ENCODE peak calls at places on chromosomes 1 and 21, in seven cellular contexts. I is CD8-positive, alpha-beta memory T cell; D is kidney; X is GM23248; S is suprapubic skin; F is HCT116; L is mammary epithelial cell. E is an unnamed sample.
A peak's percentile ranks its signal among the peaks of the same experiment; 100 is the strongest.

GRCh38 chr1:30511563-30512252 is 211.7 kb downstream of the MATN1 start:
- DNase-seq in I (no peak), D (no peak), X (peak; percentile 84), S (no peak), F (no peak), L (no peak), E (no peak)

GRCh38 chr1:230581446-230582079 is 60.7 kb upstream of the COG2 start:
- DNase-seq in I (no peak), D (no peak), X (no peak), S (no peak), F (no peak), L (no peak), E (no peak)

GRCh38 chr1:70071597-70071996 is 133.8 kb downstream of the LRRC40 start:
- DNase-seq in I (no peak), D (no peak), X (peak; percentile 65), S (no peak), F (no peak), L (no peak), E (no peak)

GRCh38 chr1:38138498-38139233 is 92.1 kb upstream of the POU3F1 start:
- DNase-seq in I (no peak), D (peak; percentile 93), X (peak; percentile 99), S (no peak), F (peak; percentile 43), L (peak; percentile 90), E (no peak)

GRCh38 chr1:26291433-26291832 is 11.5 kb downstream of the SH3BGRL3 start:
- DNase-seq in I (no peak), D (peak; percentile 67), X (no peak), S (peak; percentile 57), F (no peak), L (no peak), E (no peak)

GRCh38 chr1:22903113-22903512 is 69.6 kb downstream of the LACTBL1 start:
- DNase-seq in I (no peak), D (no peak), X (peak; percentile 85), S (no peak), F (no peak), L (peak; percentile 50), E (no peak)

GRCh38 chr1:47175227-47175934 is 14.5 kb downstream of the PDZK1IP1 start:
- DNase-seq in I (no peak), D (no peak), X (peak; percentile 77), S (no peak), F (peak; percentile 56), L (peak; percentile 67), E (peak; percentile 37)

GRCh38 chr1:245380790-245381535 is 226.2 kb downstream of the KIF26B start:
- DNase-seq in I (no peak), D (no peak), X (peak; percentile 29), S (no peak), F (peak; percentile 6), L (no peak), E (no peak)

GRCh38 chr1:151834239-151834638 is 2.6 kb upstream of the RORC start:
- DNase-seq in I (no peak), D (no peak), X (no peak), S (no peak), F (no peak), L (no peak), E (no peak)

GRCh38 chr21:26964379-26964778 is 2.5 kb downstream of the ADAMTS5 start:
- DNase-seq in I (no peak), D (peak; percentile 90), X (peak; percentile 80), S (peak; percentile 85), F (no peak), L (no peak), E (no peak)

GRCh38 chr1:30974536-30974935 is 66.0 kb upstream of the SDC3 start:
- DNase-seq in I (no peak), D (no peak), X (no peak), S (no peak), F (no peak), L (no peak), E (no peak)

GRCh38 chr21:15742052-15742451 is 12.3 kb downstream of the USP25 start:
- DNase-seq in I (no peak), D (no peak), X (no peak), S (no peak), F (no peak), L (no peak), E (no peak)

GRCh38 chr1:66182551-66183178 is 351.3 kb upstream of the SGIP1 start:
- DNase-seq in I (no peak), D (no peak), X (peak; percentile 77), S (no peak), F (no peak), L (no peak), E (no peak)

GRCh38 chr1:36089393-36090121 is 865 bp downstream of the ADPRS start:
- DNase-seq in I (no peak), D (no peak), X (peak; percentile 79), S (no peak), F (no peak), L (peak; percentile 46), E (no peak)

GRCh38 chr1:70948618-70949017 is 99.0 kb downstream of the PTGER3 start:
- DNase-seq in I (no peak), D (no peak), X (no peak), S (no peak), F (no peak), L (no peak), E (no peak)

GRCh38 chr1:244821134-244821533 is 14.3 kb upstream of the COX20 start:
- DNase-seq in I (no peak), D (no peak), X (no peak), S (no peak), F (no peak), L (peak; percentile 18), E (no peak)

GRCh38 chr1:226974544-226975258 is 34.6 kb downstream of the COQ8A start:
- DNase-seq in I (no peak), D (peak; percentile 77), X (peak; percentile 5), S (no peak), F (no peak), L (no peak), E (no peak)

GRCh38 chr1:119373465-119373864 is 4.9 kb downstream of the HAO2 start:
- DNase-seq in I (no peak), D (no peak), X (peak; percentile 79), S (no peak), F (no peak), L (peak; percentile 81), E (no peak)

GRCh38 chr21:43657355-43658093 is 1.8 kb downstream of the HSF2BP start:
- DNase-seq in I (no peak), D (peak; percentile 79), X (peak; percentile 14), S (peak; percentile 67), F (no peak), L (no peak), E (no peak)

GRCh38 chr21:44791993-44792392 is 9.6 kb downstream of the UBE2G2 start:
- DNase-seq in I (no peak), D (no peak), X (no peak), S (no peak), F (no peak), L (no peak), E (no peak)

GRCh38 chr21:44789880-44790279 is 11.7 kb downstream of the UBE2G2 start:
- DNase-seq in I (no peak), D (no peak), X (peak; percentile 62), S (no peak), F (no peak), L (peak; percentile 21), E (no peak)

GRCh38 chr21:44792653-44793052 is 9.0 kb downstream of the UBE2G2 start:
- DNase-seq in I (no peak), D (no peak), X (no peak), S (no peak), F (no peak), L (no peak), E (no peak)

GRCh38 chr21:44791246-44791645 is 10.4 kb downstream of the UBE2G2 start:
- DNase-seq in I (no peak), D (no peak), X (no peak), S (no peak), F (no peak), L (no peak), E (no peak)

GRCh38 chr21:44790401-44790800 is 11.2 kb downstream of the UBE2G2 start:
- DNase-seq in I (no peak), D (no peak), X (no peak), S (no peak), F (no peak), L (no peak), E (no peak)
- H3K4me1 ChIP-seq in I (peaks cover 8% of the 10 kb centered on the region), D (peaks cover 4% of the 10 kb centered on the region), X (peaks cover 11% of the 10 kb centered on the region), S (peaks cover 10% of the 10 kb centered on the region), F (no peaks in the 10 kb centered on the region), L (peaks cover 15% of the 10 kb centered on the region), E (peaks cover 3% of the 10 kb centered on the region)

DNA sequence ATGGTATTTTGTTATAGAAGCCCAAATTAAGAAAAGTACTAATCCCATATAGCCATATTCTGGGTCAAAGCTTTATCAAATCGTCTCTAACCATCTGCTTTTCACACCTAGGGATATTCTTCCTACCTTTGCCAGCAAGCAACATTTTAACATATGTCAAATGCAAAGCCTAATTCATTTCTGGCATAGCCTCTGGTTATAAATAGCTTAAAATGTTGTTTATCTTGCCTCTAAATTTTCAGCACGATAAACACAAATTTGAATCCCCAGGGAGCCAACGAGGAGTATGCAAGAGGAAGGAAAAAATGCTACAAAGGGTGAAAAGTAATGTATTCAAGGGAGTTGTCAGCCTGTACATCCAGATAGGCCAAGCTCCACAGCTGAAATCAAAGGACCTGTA is 357.2 kb downstream of the KCNH1 start:
- DNase-seq in I (no peak), D (no peak), X (no peak), S (no peak), F (no peak), L (no peak), E (no peak)
- H3K4me3 ChIP-seq in I (no peak overlapping the region), D (no peak overlapping the region), X (no peak overlapping the region), S (no peak overlapping the region), F (no peak overlapping the region), L (no peak overlapping the region), E (no peak overlapping the region)

GRCh38 chr1:165841582-165842362 is 14.4 kb downstream of the UCK2 start:
- DNase-seq in I (no peak), D (no peak), X (peak; percentile 54), S (no peak), F (no peak), L (peak; percentile 31), E (no peak)
- H3K4me1 ChIP-seq in I (peaks cover 13% of the 10 kb centered on the region), D (no peaks in the 10 kb centered on the region), X (peaks cover 25% of the 10 kb centered on the region), S (peaks cover 7% of the 10 kb centered on the region), F (peaks cover 41% of the 10 kb centered on the region), L (peaks cover 22% of the 10 kb centered on the region), E (peaks cover 7% of the 10 kb centered on the region)

GRCh38 chr1:199297901-199298300 is 659.1 kb downstream of the PTPRC start:
- DNase-seq in I (no peak), D (no peak), X (no peak), S (no peak), F (no peak), L (no peak), E (no peak)
- H3K4me3 ChIP-seq in I (no peak overlapping the region), D (no peak overlapping the region), X (no peak overlapping the region), S (no peak overlapping the region), F (no peak overlapping the region), L (no peak overlapping the region), E (no peak overlapping the region)

GRCh38 chr21:28439852-28440251 is 552.8 kb downstream of the LTN1 start:
- DNase-seq in I (no peak), D (no peak), X (peak; percentile 79), S (no peak), F (no peak), L (no peak), E (no peak)
- H3K4me1 ChIP-seq in I (no peaks in the 10 kb centered on the region), D (no peaks in the 10 kb centered on the region), X (peaks cover 74% of the 10 kb centered on the region), S (peaks cover 3% of the 10 kb centered on the region), F (no peaks in the 10 kb centered on the region), L (peaks cover 4% of the 10 kb centered on the region), E (no peaks in the 10 kb centered on the region)

GRCh38 chr1:39633422-39633821 is 6.0 kb downstream of the HEYL start:
- DNase-seq in I (no peak), D (no peak), X (no peak), S (no peak), F (no peak), L (no peak), E (no peak)
- H3K4me3 ChIP-seq in I (no peak overlapping the region), D (no peak overlapping the region), X (peak overlapping the region; percentile 46), S (no peak overlapping the region), F (no peak overlapping the region), L (no peak overlapping the region), E (peak overlapping the region; percentile 37)